ENCODE peak calls at places on chromosomes 12 and 14, in eight cellular contexts. X is Peyer's patch; K is K562; S is CD4-positive, CD25-positive, alpha-beta regulatory T cell; G is Karpas-422; N is astrocyte; C is A549; Z is lung. L is an unnamed sample.

GRCh38 chr12:66190519-66191406 is 1.7 kb downstream of the IRAK3 start:
- DNase-seq in K (no peak), N (no peak), Z (no peak), X (no peak), C (no peak), S (no peak), G (peak; percentile 38), L (no peak)

GRCh38 chr14:77485901-77486678 is 12.5 kb downstream of the ISM2 start:
- DNase-seq in C (peak; percentile 39), N (peak; percentile 88), S (no peak), K (no peak), Z (no peak), X (no peak), G (no peak), L (peak; percentile 16)

GRCh38 chr14:24032727-24033418 is 18.9 kb upstream of the CARMIL3 start:
- DNase-seq in X (no peak), K (no peak), C (peak; percentile 41), S (no peak), G (no peak), N (peak; percentile 66), Z (peak; percentile 50), L (peak; percentile 90)

GRCh38 chr14:105525861-105526780 is at the start of gene TMEM121:
- DNase-seq in N (no peak), S (no peak), C (peak; percentile 47), K (peak; percentile 45), X (no peak), Z (no peak), G (no peak), L (peak; percentile 71)

GRCh38 chr12:107528731-107529365 is 156.8 kb upstream of the PWP1 start:
- DNase-seq in C (no peak), Z (no peak), G (no peak), X (no peak), N (no peak), S (no peak), K (no peak), L (no peak)

GRCh38 chr12:13680916-13681315 is 300.5 kb downstream of the GRIN2B start:
- DNase-seq in S (no peak), K (no peak), C (no peak), X (no peak), N (no peak), G (no peak), Z (no peak), L (no peak)

GRCh38 chr14:102594514-102595175 is 2.2 kb downstream of the RCOR1 start:
- DNase-seq in N (peak; percentile 38), G (peak; percentile 96), C (peak; percentile 93), X (peak; percentile 58), K (peak; percentile 72), Z (peak; percentile 77), S (peak; percentile 83), L (peak; percentile 90)

GRCh38 chr12:108611884-108612415 is 14.1 kb upstream of the TMEM119 start:
- DNase-seq in C (peak; percentile 55), G (peak; percentile 85), N (peak; percentile 96), X (no peak), S (peak; percentile 68), Z (no peak), K (peak; percentile 64), L (peak; percentile 60)

GRCh38 chr12:30687265-30687986 is 8.2 kb downstream of the IPO8 start:
- DNase-seq in K (no peak), Z (no peak), X (no peak), N (peak; percentile 39), S (no peak), G (no peak), C (no peak), L (peak; percentile 34)

GRCh38 chr14:44613061-44613712 is 106.1 kb upstream of the FSCB start:
- DNase-seq in K (no peak), Z (no peak), G (no peak), X (no peak), N (no peak), C (no peak), S (no peak), L (no peak)

GRCh38 chr12:70648191-70648590 is 11.0 kb upstream of the PTPRB start:
- DNase-seq in X (no peak), G (no peak), S (no peak), K (no peak), Z (no peak), C (no peak), N (peak; percentile 87), L (no peak)

GRCh38 chr14:104863131-104863862 is 1.8 kb upstream of the CEP170B start:
- DNase-seq in Z (no peak), X (no peak), S (no peak), K (no peak), G (no peak), N (no peak), C (no peak), L (no peak)

DNA sequence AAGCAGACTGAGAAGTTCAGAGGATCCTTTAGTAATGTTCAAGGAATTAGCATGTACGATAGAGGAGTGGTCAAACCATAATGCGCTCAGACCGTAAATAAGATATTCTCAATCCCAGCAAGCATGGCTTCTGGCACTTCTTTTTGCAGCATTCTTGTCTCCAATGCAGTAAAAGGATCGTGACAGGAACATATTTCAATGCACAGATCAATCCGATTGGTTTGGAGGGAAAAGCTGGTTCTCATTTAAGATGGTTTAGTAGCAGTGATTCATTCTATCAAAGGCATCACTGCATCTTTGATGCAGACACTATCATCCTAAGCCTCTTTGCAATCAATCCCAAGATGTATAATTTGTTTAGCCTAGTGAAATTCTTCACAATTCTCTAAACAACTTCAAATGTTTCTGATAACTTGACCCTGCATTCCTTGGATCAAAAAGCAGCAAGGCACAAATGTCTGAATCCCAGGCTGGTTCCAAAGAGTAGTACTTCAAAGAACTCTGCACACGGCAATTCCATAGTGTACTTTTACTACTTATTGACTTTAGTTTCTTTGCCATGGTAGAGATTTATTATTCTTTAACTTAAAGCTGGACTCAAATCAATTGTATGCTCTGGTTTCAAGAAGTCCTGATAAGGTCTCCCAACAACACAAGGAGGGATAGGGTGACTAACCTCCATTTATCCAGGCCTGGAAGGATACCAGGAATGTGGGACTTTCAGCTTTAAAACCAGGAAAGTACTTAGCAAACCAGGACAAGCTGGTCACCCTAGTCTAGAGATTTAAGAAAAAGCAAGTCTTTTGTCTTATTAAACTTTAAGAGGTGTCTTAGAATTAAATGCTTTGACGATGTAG is 96.8 kb upstream of the MDM1 start:
- DNase-seq in N (peak; percentile 88), C (no peak), Z (no peak), X (no peak), K (no peak), S (no peak), G (no peak), L (peak; percentile 49)
- H3K4me1 ChIP-seq in N (peaks cover 29% of the 10 kb centered on the region), C (no peaks in the 10 kb centered on the region), Z (no peaks in the 10 kb centered on the region), X (no peaks in the 10 kb centered on the region), K (no peaks in the 10 kb centered on the region), S (no peaks in the 10 kb centered on the region), G (no peaks in the 10 kb centered on the region), L (no peaks in the 10 kb centered on the region)

DNA sequence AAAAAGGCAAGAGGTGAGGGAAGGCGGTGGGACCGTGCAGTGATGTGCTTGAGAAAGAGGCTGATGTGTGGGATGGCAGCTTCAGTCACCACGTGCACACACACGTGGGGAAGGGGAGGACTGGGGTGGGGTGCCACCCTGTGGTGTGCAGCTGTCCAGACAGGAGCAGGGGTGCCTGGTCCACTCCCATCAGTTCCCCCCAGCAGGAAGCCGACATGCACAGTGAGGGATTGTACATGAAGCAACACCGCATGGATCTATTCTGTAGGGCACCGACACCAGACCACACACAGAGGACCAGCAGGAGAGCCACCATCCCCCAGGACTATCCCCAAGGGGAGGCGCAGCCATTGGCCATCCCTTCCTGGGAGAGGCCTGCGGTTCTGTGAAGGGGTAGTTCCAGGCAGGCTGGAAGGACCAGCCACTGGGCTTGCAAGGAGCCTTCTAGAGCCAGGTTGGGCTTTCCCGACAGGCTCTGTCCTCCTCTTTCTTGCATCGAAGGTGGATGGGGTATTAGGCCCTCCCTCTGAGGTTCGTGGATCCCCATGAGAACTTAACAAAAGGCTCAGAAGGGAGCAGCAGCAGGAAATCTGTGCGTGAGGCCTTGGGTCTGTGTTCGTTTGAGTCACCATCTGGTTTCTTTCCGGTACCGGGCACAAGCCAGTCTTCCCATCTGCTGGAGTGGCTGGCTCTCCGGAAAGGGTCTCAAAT is 59.7 kb downstream of the PLEKHG3 start:
- DNase-seq in X (peak; percentile 30), G (peak; percentile 61), C (no peak), K (no peak), N (peak; percentile 21), Z (no peak), S (no peak), L (peak; percentile 29)
- H3K4me1 ChIP-seq in X (peaks cover 8% of the 10 kb centered on the region), G (peaks cover 29% of the 10 kb centered on the region), C (peaks cover 73% of the 10 kb centered on the region), K (peaks cover 30% of the 10 kb centered on the region), N (peaks cover 48% of the 10 kb centered on the region), Z (peaks cover 9% of the 10 kb centered on the region), S (peaks cover 28% of the 10 kb centered on the region), L (peaks cover 17% of the 10 kb centered on the region)

GRCh38 chr14:64762044-64763034 is 58.1 kb downstream of the PLEKHG3 start:
- DNase-seq in X (peak; percentile 75), N (peak; percentile 92), Z (peak; percentile 57), S (no peak), G (peak; percentile 67), K (peak; percentile 78), C (peak; percentile 90), L (peak; percentile 77)

GRCh38 chr14:64761441-64762043 is 57.3 kb downstream of the PLEKHG3 start:
- DNase-seq in K (no peak), N (no peak), C (peak; percentile 53), S (no peak), X (no peak), G (peak; percentile 51), Z (no peak), L (no peak)

GRCh38 chr14:64760146-64760755 is 56.0 kb downstream of the PLEKHG3 start:
- DNase-seq in S (peak; percentile 61), Z (peak; percentile 60), K (peak; percentile 73), C (peak; percentile 91), N (peak; percentile 15), G (peak; percentile 83), X (peak; percentile 78), L (peak; percentile 55)

GRCh38 chr14:64759555-64759938 is 55.3 kb downstream of the PLEKHG3 start:
- DNase-seq in C (no peak), G (no peak), N (no peak), S (no peak), K (no peak), X (no peak), Z (no peak), L (no peak)

GRCh38 chr14:64760916-64761315 is 56.7 kb downstream of the PLEKHG3 start:
- DNase-seq in X (no peak), C (no peak), N (no peak), G (no peak), Z (no peak), K (no peak), S (no peak), L (no peak)
- H3K4me1 ChIP-seq in X (peaks cover 8% of the 10 kb centered on the region), C (peaks cover 94% of the 10 kb centered on the region), N (peaks cover 65% of the 10 kb centered on the region), G (peaks cover 29% of the 10 kb centered on the region), Z (peaks cover 13% of the 10 kb centered on the region), K (peaks cover 27% of the 10 kb centered on the region), S (peaks cover 54% of the 10 kb centered on the region), L (peaks cover 29% of the 10 kb centered on the region)

DNA sequence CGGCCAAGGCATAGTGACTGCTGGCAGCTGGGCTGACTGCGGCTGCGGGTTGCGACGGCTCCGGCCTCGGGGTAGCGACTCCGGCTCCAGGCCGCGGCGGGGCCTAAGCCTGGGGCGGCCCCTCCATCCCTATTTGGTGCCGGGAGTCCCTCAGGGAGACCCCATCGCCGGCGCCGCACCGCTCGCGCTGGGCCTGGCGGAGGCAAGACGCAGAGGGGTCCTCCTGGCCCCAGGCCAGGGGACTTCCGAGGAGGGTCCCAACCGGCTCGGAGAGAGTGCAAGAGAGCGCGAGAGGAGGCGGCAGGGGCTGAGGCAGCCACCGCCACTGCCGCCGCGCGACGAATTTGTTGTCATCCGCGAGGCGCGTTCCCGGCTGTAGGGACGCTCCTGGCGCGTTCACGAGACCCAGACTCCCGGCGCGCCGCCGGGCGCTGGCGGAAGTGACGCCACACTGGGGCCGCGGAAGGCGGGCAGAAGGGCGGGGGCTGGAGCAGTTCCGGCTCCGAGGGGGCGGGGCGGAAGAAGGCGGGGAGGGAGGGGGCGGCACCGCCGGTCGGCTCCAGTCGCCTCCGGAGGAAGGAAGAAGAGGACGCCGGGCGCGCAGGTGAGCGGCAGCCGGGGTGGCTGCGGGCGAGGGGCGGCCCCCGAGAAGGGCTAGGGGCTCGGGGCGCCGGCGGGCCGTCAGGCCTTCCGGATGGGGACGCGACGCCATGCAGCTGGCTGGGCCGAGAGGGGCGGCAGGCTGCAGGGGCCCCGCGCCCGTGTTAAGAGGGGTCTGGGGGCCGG is at the start of the genes ATG2B and GSKIP:
- DNase-seq in C (peak; percentile 75), N (peak; percentile 74), Z (peak; percentile 94), X (peak; percentile 98), K (peak; percentile 91), S (peak; percentile 97), G (peak; percentile 99), L (peak; percentile 98)
- H3K4me1 ChIP-seq in C (peaks cover 19% of the 10 kb centered on the region), N (peaks cover 15% of the 10 kb centered on the region), Z (peaks cover 3% of the 10 kb centered on the region), X (no peaks in the 10 kb centered on the region), K (peaks cover 15% of the 10 kb centered on the region), S (peaks cover 49% of the 10 kb centered on the region), G (peaks cover 35% of the 10 kb centered on the region), L (peaks cover 21% of the 10 kb centered on the region)